ENCODE peak calls at places on chromosomes 4 and X, in five cellular contexts. One of them, this sample, is unnamed. For H3K27me3, the result is how much of the 10 kb centered on the place peaks cover.

GRCh38 chr4:105265689-105266088 is 119.0 kb downstream of the TET2 start:
- DNase-seq in IMR-90: no peak
- DNase-seq in HepG2: no peak
- DNase-seq in adrenal gland: no peak
- DNase-seq in K562: no peak
- DNase-seq in this sample: no peak

GRCh38 chrX:134000260-134001245 is 15.2 kb upstream of the GPC3 start:
- DNase-seq in HepG2: no peak
- DNase-seq in IMR-90: no peak
- DNase-seq in adrenal gland: no peak
- DNase-seq in K562: no peak
- DNase-seq in this sample: no peak

GRCh38 chr4:121138014-121138413 is 26.1 kb downstream of the TNIP3 start:
- DNase-seq in adrenal gland: no peak
- DNase-seq in K562: no peak
- DNase-seq in HepG2: no peak
- DNase-seq in IMR-90: no peak
- DNase-seq in this sample: no peak

GRCh38 chrX:120334603-120335002 is 23.3 kb upstream of the TMEM255A start:
- DNase-seq in HepG2: no peak
- DNase-seq in adrenal gland: no peak
- DNase-seq in K562: peak
- DNase-seq in IMR-90: no peak
- DNase-seq in this sample: no peak

GRCh38 chr4:55794053-55794452 is 25.5 kb upstream of the EXOC1L start:
- DNase-seq in K562: no peak
- DNase-seq in HepG2: no peak
- DNase-seq in IMR-90: no peak
- DNase-seq in adrenal gland: no peak
- DNase-seq in this sample: no peak

GRCh38 chr4:58776627-58777026 is 1666.4 kb upstream of the IGFBP7 start:
- DNase-seq in IMR-90: peak
- DNase-seq in adrenal gland: no peak
- DNase-seq in K562: no peak
- DNase-seq in HepG2: no peak
- DNase-seq in this sample: no peak

GRCh38 chrX:106168107-106168506 is at the start of gene PWWP3B:
- DNase-seq in K562: no peak
- DNase-seq in HepG2: no peak
- DNase-seq in IMR-90: no peak
- DNase-seq in adrenal gland: no peak
- DNase-seq in this sample: peak

GRCh38 chr4:130092187-130093015 is 996.4 kb downstream of the C4orf33 start:
- DNase-seq in HepG2: no peak
- DNase-seq in adrenal gland: no peak
- DNase-seq in K562: no peak
- DNase-seq in IMR-90: no peak
- DNase-seq in this sample: no peak

GRCh38 chr4:152776352-152776751 is 3.2 kb downstream of the TIGD4 start:
- DNase-seq in HepG2: no peak
- DNase-seq in IMR-90: peak
- DNase-seq in K562: no peak
- DNase-seq in adrenal gland: no peak
- DNase-seq in this sample: no peak

GRCh38 chrX:21982311-21982710 is 41.8 kb downstream of the SMS start:
- DNase-seq in K562: no peak
- DNase-seq in adrenal gland: no peak
- DNase-seq in HepG2: no peak
- DNase-seq in IMR-90: no peak
- DNase-seq in this sample: no peak

GRCh38 chr4:183250831-183251230 is 69.2 kb downstream of the CLDN22 start:
- DNase-seq in HepG2: no peak
- DNase-seq in adrenal gland: no peak
- DNase-seq in K562: no peak
- DNase-seq in IMR-90: no peak
- DNase-seq in this sample: no peak

GRCh38 chr4:152680988-152681731 is 1.4 kb upstream of the TMEM154 start:
- DNase-seq in IMR-90: peak
- DNase-seq in adrenal gland: no peak
- DNase-seq in HepG2: no peak
- DNase-seq in K562: no peak
- DNase-seq in this sample: no peak

GRCh38 chr4:102825261-102826071 is 1.9 kb downstream of the UBE2D3 start:
- DNase-seq in K562: no peak
- DNase-seq in adrenal gland: peak
- DNase-seq in HepG2: peak
- DNase-seq in IMR-90: peak
- DNase-seq in this sample: peak

GRCh38 chr4:154329939-154330338 is 161.7 kb downstream of the DCHS2 start:
- DNase-seq in IMR-90: peak
- DNase-seq in adrenal gland: no peak
- DNase-seq in K562: no peak
- DNase-seq in HepG2: no peak
- DNase-seq in this sample: no peak

GRCh38 chrX:44061940-44062339 is 88.8 kb upstream of the NDP start:
- DNase-seq in K562: no peak
- DNase-seq in adrenal gland: no peak
- DNase-seq in HepG2: no peak
- DNase-seq in IMR-90: no peak
- DNase-seq in this sample: no peak

GRCh38 chrX:134377537-134377936 is 82.4 kb upstream of the HPRT1 start:
- DNase-seq in adrenal gland: peak
- DNase-seq in HepG2: peak
- DNase-seq in K562: no peak
- DNase-seq in IMR-90: peak
- DNase-seq in this sample: peak

GRCh38 chrX:149539283-149540132 is 1.3 kb upstream of the EOLA1 start:
- DNase-seq in K562: peak
- DNase-seq in HepG2: peak
- DNase-seq in adrenal gland: peak
- DNase-seq in IMR-90: peak
- DNase-seq in this sample: peak

GRCh38 chrX:153762636-153763173 is 1.3 kb upstream of the PLXNB3 start:
- DNase-seq in adrenal gland: no peak
- DNase-seq in HepG2: no peak
- DNase-seq in K562: no peak
- DNase-seq in IMR-90: no peak
- DNase-seq in this sample: no peak

GRCh38 chrX:46637937-46638336 is 64.4 kb downstream of the CHST7 start:
- DNase-seq in K562: peak
- DNase-seq in IMR-90: peak
- DNase-seq in HepG2: no peak
- DNase-seq in adrenal gland: no peak
- DNase-seq in this sample: no peak

GRCh38 chrX:67604979-67605703 is 61.3 kb downstream of the AR start:
- DNase-seq in adrenal gland: no peak
- DNase-seq in IMR-90: peak
- DNase-seq in HepG2: no peak
- DNase-seq in K562: no peak
- DNase-seq in this sample: no peak

GRCh38 chrX:71151366-71151765 is 6.7 kb downstream of the NLGN3 start:
- DNase-seq in adrenal gland: no peak
- DNase-seq in K562: no peak
- DNase-seq in HepG2: no peak
- DNase-seq in IMR-90: no peak
- DNase-seq in this sample: no peak

GRCh38 chrX:71148278-71148663 is 3.6 kb downstream of the NLGN3 start:
- DNase-seq in adrenal gland: no peak
- DNase-seq in IMR-90: no peak
- DNase-seq in K562: no peak
- DNase-seq in HepG2: no peak
- DNase-seq in this sample: no peak

GRCh38 chrX:71143508-71143907 is 1.1 kb upstream of the NLGN3 start:
- DNase-seq in HepG2: no peak
- DNase-seq in K562: no peak
- DNase-seq in adrenal gland: peak
- DNase-seq in IMR-90: peak
- DNase-seq in this sample: peak

GRCh38 chrX:71144651-71145050 is at the start of gene NLGN3:
- DNase-seq in K562: no peak
- DNase-seq in IMR-90: no peak
- DNase-seq in HepG2: no peak
- DNase-seq in adrenal gland: no peak
- DNase-seq in this sample: no peak

GRCh38 chrX:71147496-71148277 is 3.0 kb downstream of the NLGN3 start:
- DNase-seq in adrenal gland: no peak
- DNase-seq in IMR-90: no peak
- DNase-seq in K562: no peak
- DNase-seq in HepG2: peak
- DNase-seq in this sample: no peak
- TF ChIP-seq POLR2A in adrenal gland: no peak
- TF ChIP-seq POLR2A in IMR-90: no peak
- TF ChIP-seq POLR2A in K562: no peak
- TF ChIP-seq POLR2A in HepG2: no peak
- TF ChIP-seq POLR2A in this sample: no peak

DNA sequence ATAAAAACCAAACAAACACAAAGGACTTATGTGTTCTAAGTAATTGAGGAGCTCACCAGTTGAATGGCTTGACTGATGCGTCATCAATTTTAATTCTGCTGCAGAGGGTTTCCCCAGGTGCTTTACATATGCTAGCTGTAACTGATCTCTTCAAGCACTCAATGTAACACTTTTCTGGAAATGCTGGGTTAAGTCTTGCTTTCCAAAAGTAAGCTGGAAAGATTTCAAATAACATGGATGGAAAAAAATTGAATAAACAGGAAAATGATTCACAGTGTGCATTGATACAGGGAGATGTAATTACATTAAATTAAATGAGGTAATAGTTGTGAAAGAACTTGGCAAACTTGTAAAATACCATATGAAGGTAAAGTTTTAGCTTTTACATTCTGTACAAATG is 186.7 kb upstream of the WDFY3 start:
- DNase-seq in adrenal gland: no peak
- DNase-seq in HepG2: no peak
- DNase-seq in K562: no peak
- DNase-seq in IMR-90: no peak
- DNase-seq in this sample: no peak
- H3K27ac ChIP-seq in adrenal gland: no peak
- H3K27ac ChIP-seq in HepG2: no peak
- H3K27ac ChIP-seq in K562: no peak
- H3K27ac ChIP-seq in IMR-90: no peak
- H3K27ac ChIP-seq in this sample: no peak

GRCh38 chrX:68719181-68719903 is 71.9 kb downstream of the STARD8 start:
- DNase-seq in IMR-90: no peak
- DNase-seq in adrenal gland: no peak
- DNase-seq in HepG2: no peak
- DNase-seq in K562: no peak
- DNase-seq in this sample: no peak

GRCh38 chrX:68717663-68718442 is 70.4 kb downstream of the STARD8 start:
- DNase-seq in adrenal gland: no peak
- DNase-seq in K562: no peak
- DNase-seq in IMR-90: no peak
- DNase-seq in HepG2: no peak
- DNase-seq in this sample: peak

GRCh38 chrX:68717196-68717595 is 69.7 kb downstream of the STARD8 start:
- DNase-seq in HepG2: no peak
- DNase-seq in K562: no peak
- DNase-seq in adrenal gland: no peak
- DNase-seq in IMR-90: no peak
- DNase-seq in this sample: peak

GRCh38 chrX:68719904-68720614 is 72.6 kb downstream of the STARD8 start:
- DNase-seq in adrenal gland: no peak
- DNase-seq in HepG2: peak
- DNase-seq in IMR-90: no peak
- DNase-seq in K562: peak
- DNase-seq in this sample: no peak

DNA sequence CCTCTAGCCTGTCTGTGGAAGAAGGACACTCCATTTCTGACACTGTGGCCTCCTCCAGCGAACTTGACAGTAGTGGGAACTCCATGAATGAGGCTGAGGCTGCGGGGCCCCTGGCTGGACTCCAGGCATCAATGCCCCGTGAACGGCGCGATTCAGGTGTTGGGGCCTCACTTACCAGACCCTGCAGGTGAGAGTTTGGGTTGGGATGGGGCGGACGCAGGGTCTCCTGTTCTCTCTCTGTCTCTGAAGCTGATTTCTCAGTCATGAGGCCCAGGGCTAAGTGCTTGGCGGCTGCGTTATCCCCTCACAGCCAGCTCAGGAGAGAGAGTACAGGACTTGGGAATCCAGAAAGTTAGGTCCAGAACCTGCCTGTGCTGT is 71.0 kb downstream of the STARD8 start:
- DNase-seq in IMR-90: no peak
- DNase-seq in adrenal gland: no peak
- DNase-seq in HepG2: no peak
- DNase-seq in K562: no peak
- DNase-seq in this sample: peak
- H3K27me3 ChIP-seq in IMR-90: under half
- H3K27me3 ChIP-seq in adrenal gland: under half
- H3K27me3 ChIP-seq in HepG2: under half
- H3K27me3 ChIP-seq in K562: under half
- H3K27me3 ChIP-seq in this sample: under half

DNA sequence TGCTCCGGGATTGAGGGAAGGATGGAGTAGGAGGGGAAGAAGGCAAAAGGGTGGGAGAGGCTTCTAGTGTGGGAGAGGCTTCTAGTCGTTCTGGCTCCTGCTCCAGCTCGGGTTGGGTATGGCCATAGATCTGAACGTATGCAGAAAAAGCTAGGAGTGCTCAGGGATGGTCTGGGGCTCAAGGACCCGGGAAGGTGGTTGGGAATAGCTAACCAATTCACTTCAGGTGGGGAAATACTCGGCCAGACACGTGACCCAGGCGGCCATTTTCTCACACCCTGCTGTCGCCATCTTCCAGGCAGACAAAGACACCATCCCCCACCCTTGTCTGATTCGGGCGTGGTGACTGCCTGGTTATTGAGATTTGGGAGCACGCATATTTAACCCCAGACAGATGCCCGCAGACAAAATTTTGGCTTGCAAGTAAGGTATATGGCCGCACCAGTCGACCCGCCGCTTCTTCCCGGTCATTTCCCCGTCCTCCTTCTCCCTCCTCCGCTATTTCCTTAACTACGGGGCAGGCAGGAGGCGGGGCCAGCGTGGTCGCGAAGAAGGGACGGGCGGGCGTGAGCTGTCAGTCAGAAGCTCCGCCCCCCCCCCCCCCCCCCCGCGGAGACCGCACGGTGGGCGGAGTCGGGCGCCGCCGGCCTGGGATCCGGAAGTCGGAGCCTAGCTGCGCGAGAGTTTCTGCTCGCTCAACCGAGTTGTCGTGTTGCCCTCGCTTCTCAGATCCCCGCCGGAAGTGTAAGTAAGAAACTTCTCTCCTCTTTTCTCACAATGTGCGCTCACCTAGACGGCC is at the start of gene GNL3L:
- DNase-seq in HepG2: peak
- DNase-seq in adrenal gland: peak
- DNase-seq in K562: peak
- DNase-seq in IMR-90: peak
- DNase-seq in this sample: peak
- TF ChIP-seq POLR2A in HepG2: peak
- TF ChIP-seq POLR2A in adrenal gland: peak
- TF ChIP-seq POLR2A in K562: peak
- TF ChIP-seq POLR2A in IMR-90: peak
- TF ChIP-seq POLR2A in this sample: peak

DNA sequence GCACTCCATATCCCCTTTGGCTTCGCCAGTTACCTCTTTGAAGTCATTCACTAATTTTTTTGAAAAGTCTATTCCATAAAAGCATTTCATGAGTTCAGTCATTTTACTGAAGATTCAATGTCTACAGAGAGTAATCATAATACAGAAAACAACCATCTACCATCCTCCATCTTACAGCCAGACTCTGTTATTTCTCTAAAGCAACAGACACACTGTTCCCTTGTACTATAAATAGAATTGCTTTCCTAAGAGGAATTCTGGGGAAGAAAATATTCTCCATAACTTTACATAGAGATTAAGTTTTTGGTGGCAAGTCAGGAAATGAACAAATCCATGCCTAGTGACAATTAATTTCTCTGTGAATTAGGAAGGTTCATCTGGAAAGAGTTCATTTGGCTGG is 37.0 kb downstream of the XK start:
- DNase-seq in adrenal gland: no peak
- DNase-seq in HepG2: no peak
- DNase-seq in IMR-90: no peak
- DNase-seq in K562: no peak
- DNase-seq in this sample: no peak
- H3K27ac ChIP-seq in adrenal gland: no peak
- H3K27ac ChIP-seq in HepG2: no peak
- H3K27ac ChIP-seq in IMR-90: no peak
- H3K27ac ChIP-seq in K562: no peak
- H3K27ac ChIP-seq in this sample: no peak

This sample was measured in body of pancreas.